ENCODE peak calls at places on chromosomes 6 and 20, in six cellular contexts. U, A, E, S, V and Y are unnamed samples.

GRCh38 chr20:4697874-4698221 is 23.9 kb upstream of the PRND start:
- DNase-seq in V (no peak), U (no peak), E (no peak), S (no peak), A (no peak), Y (no peak)

GRCh38 chr6:111764238-111765182 is 108.7 kb downstream of the FYN start:
- DNase-seq in E (no peak), S (no peak), A (no peak), V (no peak), U (no peak), Y (peak)

GRCh38 chr20:63785646-63786255 is 45.3 kb downstream of the ZBTB46 start:
- DNase-seq in S (no peak), U (no peak), E (no peak), V (no peak), A (no peak), Y (no peak)

GRCh38 chr20:54459279-54459678 is 16.1 kb upstream of the DOK5 start:
- DNase-seq in U (no peak), V (no peak), S (no peak), A (no peak), E (no peak), Y (no peak)

GRCh38 chr6:155014715-155015300 is 19.7 kb downstream of the TIAM2 start:
- DNase-seq in V (no peak), S (peak), A (no peak), U (no peak), E (no peak), Y (no peak)

GRCh38 chr20:48076247-48076646 is 291.0 kb upstream of the SULF2 start:
- DNase-seq in E (no peak), U (no peak), S (no peak), A (no peak), V (no peak), Y (no peak)

GRCh38 chr6:39997101-39997635 is 62.9 kb upstream of the MOCS1 start:
- DNase-seq in E (peak), U (no peak), S (no peak), V (no peak), A (no peak), Y (no peak)

GRCh38 chr20:57941121-57941522 is 231.3 kb upstream of the PMEPA1 start:
- DNase-seq in S (no peak), A (no peak), E (no peak), V (no peak), U (no peak), Y (no peak)

GRCh38 chr20:25032478-25033183 is 25.3 kb downstream of the ACSS1 start:
- DNase-seq in E (peak), S (no peak), A (no peak), V (no peak), U (no peak), Y (no peak)

GRCh38 chr20:17849901-17850673 is 118.5 kb downstream of the SNX5 start:
- DNase-seq in U (peak), A (peak), V (no peak), E (peak), S (peak), Y (no peak)

GRCh38 chr6:42664718-42665117 is 57.7 kb downstream of the PRPH2 start:
- DNase-seq in S (no peak), E (no peak), A (no peak), V (no peak), U (no peak), Y (no peak)

GRCh38 chr6:96620851-96621250 is 57.9 kb downstream of the FHL5 start:
- DNase-seq in S (no peak), E (no peak), V (no peak), A (no peak), U (no peak), Y (no peak)

GRCh38 chr20:8532169-8532568 is 400.1 kb downstream of the PLCB1 start:
- DNase-seq in A (no peak), S (no peak), V (no peak), U (no peak), E (no peak), Y (no peak)

GRCh38 chr6:53464942-53465460 is 79.9 kb downstream of the GCLC start:
- DNase-seq in A (no peak), S (peak), E (peak), U (peak), V (no peak), Y (no peak)

GRCh38 chr6:19842030-19842429 is 4.9 kb downstream of the ID4 start:
- DNase-seq in A (no peak), V (no peak), E (no peak), S (no peak), U (no peak), Y (no peak)

GRCh38 chr20:16260911-16261310 is 312.3 kb downstream of the KIF16B start:
- DNase-seq in E (no peak), U (no peak), A (no peak), S (no peak), V (no peak), Y (no peak)

GRCh38 chr6:50822078-50822476 is 3.4 kb downstream of the TFAP2B start:
- DNase-seq in E (peak), U (no peak), V (no peak), A (no peak), S (no peak), Y (no peak)

GRCh38 chr20:38460040-38460623 is 12.5 kb upstream of the RALGAPB start:
- DNase-seq in S (peak), A (peak), U (peak), E (peak), V (peak), Y (no peak)

GRCh38 chr20:22465622-22466446 is 118.5 kb downstream of the FOXA2 start:
- DNase-seq in U (no peak), V (peak), S (no peak), E (no peak), A (no peak), Y (no peak)

GRCh38 chr20:33604084-33604990 is 57.8 kb upstream of the C20orf144 start:
- DNase-seq in U (peak), E (no peak), S (no peak), A (no peak), V (no peak), Y (peak)

GRCh38 chr6:12243169-12243568 is 47.0 kb upstream of the EDN1 start:
- DNase-seq in E (no peak), A (no peak), S (no peak), U (no peak), V (no peak), Y (no peak)

GRCh38 chr6:121616411-121616810 is 181.0 kb downstream of the GJA1 start:
- DNase-seq in S (no peak), V (no peak), A (no peak), E (peak), U (no peak), Y (no peak)

GRCh38 chr6:156617376-156617775 is 159.8 kb upstream of the ARID1B start:
- DNase-seq in S (no peak), U (peak), A (no peak), E (no peak), V (peak), Y (no peak)

GRCh38 chr6:12150812-12151432 is 138.8 kb downstream of the HIVEP1 start:
- DNase-seq in S (no peak), E (no peak), U (no peak), V (peak), A (peak), Y (peak)

GRCh38 chr20:9200620-9201019 is 131.7 kb downstream of the PLCB4 start:
- DNase-seq in U (peak), E (peak), V (no peak), A (peak), S (peak), Y (no peak)

GRCh38 chr20:43955244-43956191 is 40.9 kb downstream of the TOX2 start:
- DNase-seq in E (peak), A (peak), U (peak), V (no peak), S (peak), Y (no peak)

GRCh38 chr6:170254315-170255213 is 36.3 kb downstream of the DLL1 start:
- DNase-seq in V (no peak), A (no peak), E (no peak), U (no peak), S (no peak), Y (no peak)

GRCh38 chr6:116087437-116088027 is 13.1 kb upstream of the NT5DC1 start:
- DNase-seq in E (peak), U (peak), V (no peak), S (peak), A (no peak), Y (no peak)

GRCh38 chr6:5422321-5422915 is 161.1 kb downstream of the FARS2 start:
- DNase-seq in V (peak), E (peak), A (peak), S (peak), U (peak), Y (peak)

DNA sequence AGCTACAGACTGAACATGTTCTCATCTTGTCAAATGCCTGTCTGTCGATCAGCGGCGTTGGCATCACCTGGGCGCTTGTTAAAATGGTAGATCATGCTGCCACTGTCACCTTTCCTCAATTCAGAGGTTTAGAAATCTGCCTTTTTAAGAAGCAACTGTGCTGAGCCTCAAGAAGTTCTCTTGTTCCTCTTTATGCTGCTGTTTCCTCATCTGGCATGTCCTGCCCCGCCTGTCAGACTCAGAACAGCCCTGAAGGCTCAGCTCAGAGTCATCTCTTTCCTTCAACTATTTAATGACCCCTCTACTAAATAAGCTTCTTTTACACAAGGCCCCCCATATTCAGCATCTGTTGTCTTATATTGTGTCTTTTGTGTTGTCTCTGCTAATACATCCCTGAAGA is 368.2 kb downstream of the EPM2A start:
- DNase-seq in U (no peak), S (no peak), V (no peak), A (no peak), E (no peak), Y (no peak)
- H3K4me2 ChIP-seq in U (no peak), S (no peak), V (no peak), A (no peak), E (no peak), Y (no peak)

DNA sequence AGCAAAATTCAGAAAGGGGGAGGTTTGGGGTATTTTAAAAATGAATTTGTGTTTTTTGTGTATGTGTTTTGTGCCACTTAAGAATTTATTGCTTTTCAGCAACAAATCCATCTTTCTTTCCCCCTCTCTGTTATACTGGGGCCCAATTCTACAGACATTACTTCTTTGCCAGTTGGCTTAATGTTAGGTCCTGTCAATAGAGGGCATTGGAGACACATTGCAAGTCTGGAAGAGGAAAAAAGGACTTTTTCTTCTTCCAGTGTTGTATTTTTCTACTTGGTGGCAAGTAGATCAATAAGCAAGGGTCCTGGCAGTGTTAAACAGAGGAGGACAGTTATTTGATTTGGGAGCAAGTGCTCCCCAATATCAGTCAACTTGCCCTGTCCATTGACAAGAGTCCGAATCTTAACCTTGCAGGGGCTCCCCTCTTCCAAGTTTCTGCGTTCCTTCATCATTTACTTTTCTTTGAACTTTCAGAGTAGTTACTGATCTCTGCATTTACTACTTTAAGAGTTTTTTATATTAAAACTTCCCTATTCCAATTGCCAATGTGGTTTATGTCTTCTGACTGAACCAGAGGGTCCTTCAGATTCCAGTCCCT is 23.4 kb downstream of the SCML4 start:
- DNase-seq in V (no peak), A (no peak), E (peak), U (peak), S (no peak), Y (no peak)
- H3K4me3 ChIP-seq in V (no peak), A (no peak), E (no peak), U (no peak), S (no peak), Y (no peak)

GRCh38 chr6:30676660-30677270 is 4.0 kb upstream of the DHX16 start:
- DNase-seq in E (no peak), S (no peak), V (no peak), U (no peak), A (no peak), Y (no peak)

GRCh38 chr6:30672445-30673253 is at the start of gene DHX16:
- DNase-seq in S (peak), A (peak), V (peak), U (peak), E (peak), Y (peak)

GRCh38 chr6:30664994-30665767 is 7.6 kb downstream of the DHX16 start:
- DNase-seq in V (no peak), E (no peak), A (no peak), U (no peak), S (no peak), Y (no peak)

DNA sequence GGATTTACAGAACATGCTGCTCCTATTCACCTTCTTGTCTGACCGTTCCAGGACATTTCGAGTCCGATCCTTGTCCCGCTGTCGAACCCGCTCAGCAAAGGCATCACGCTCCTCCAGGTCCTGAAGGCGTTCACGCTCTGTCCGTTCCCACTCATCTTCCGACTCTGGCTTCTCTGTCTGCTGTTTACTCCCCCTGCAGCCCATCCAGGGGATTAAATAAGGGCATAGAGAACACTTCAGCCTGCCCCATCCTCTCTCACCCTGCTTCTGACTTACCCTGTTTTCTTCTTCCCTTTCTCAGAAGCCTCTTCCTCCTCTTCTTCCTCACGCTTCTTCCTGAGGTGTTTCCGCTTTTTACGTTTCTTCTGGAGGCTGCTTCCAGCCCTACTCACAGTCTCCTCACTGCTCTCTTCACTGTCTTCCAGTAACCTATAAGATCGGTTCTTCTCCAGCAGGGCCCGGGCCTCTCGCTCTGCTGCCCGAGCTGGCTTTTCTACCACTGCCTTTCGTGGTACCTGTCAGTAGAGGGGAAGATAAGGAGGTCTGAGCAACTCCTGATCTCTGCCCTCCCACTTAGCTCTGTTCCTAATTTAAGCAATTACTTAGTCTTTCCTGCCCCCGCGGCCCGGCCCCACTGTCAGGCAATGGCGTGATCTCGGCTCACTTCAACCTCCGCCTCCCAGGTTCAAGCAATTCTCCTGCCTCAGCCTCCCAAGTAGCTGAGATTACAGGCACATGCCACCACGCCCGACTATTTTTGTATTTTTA is 1.9 kb downstream of the DHX16 start:
- DNase-seq in A (no peak), V (no peak), E (no peak), U (no peak), S (no peak), Y (no peak)
- TF ChIP-seq CTCF in A (peak), V (peak), E (no peak), U (no peak), S (peak), Y (peak)

GRCh38 chr6:136923954-136924291 is 1.8 kb downstream of the SLC35D3 start:
- DNase-seq in S (no peak), V (no peak), E (no peak), U (no peak), A (no peak), Y (no peak)
- H3K4me2 ChIP-seq in S (no peak), V (no peak), E (no peak), U (no peak), A (no peak), Y (no peak)